ENCODE peak calls at places on chromosomes 13 and 19, in eight cellular contexts. Y is A673, C is heart right ventricle, I is gastrocnemius medialis, E is AG09309, F is IMR-90, J is GM12864, Q is left lung. L is an unnamed sample.

GRCh38 chr19:38634757-38635482 is 12.5 kb upstream of the ACTN4 start:
- DNase-seq in Y (peak), C (peak), I (no peak), E (no peak), F (peak), J (no peak), Q (peak), L (peak)

GRCh38 chr19:19420570-19421301 is 15.3 kb downstream of the GATAD2A start:
- DNase-seq in Y (peak), C (no peak), I (no peak), E (no peak), F (no peak), J (no peak), Q (no peak), L (no peak)

GRCh38 chr19:4300589-4300988 is 1.6 kb downstream of the TMIGD2 start:
- DNase-seq in Y (no peak), C (no peak), I (no peak), E (no peak), F (no peak), J (no peak), Q (no peak), L (no peak)

GRCh38 chr19:51025401-51025800 is 1.0 kb downstream of the KLK11 start:
- DNase-seq in Y (no peak), C (no peak), I (no peak), E (no peak), F (no peak), J (no peak), Q (no peak), L (no peak)

GRCh38 chr13:81458211-81458610 is 1117.3 kb upstream of the SPRY2 start:
- DNase-seq in Y (no peak), C (no peak), I (no peak), E (no peak), F (no peak), J (no peak), Q (no peak), L (no peak)

GRCh38 chr13:44879452-44880058 is 109.7 kb downstream of the NUFIP1 start:
- DNase-seq in Y (peak), C (no peak), I (no peak), E (no peak), F (peak), J (peak), Q (no peak), L (no peak)

GRCh38 chr19:31185261-31185660 is 164.0 kb downstream of the TSHZ3 start:
- DNase-seq in Y (peak), C (no peak), I (no peak), E (no peak), F (no peak), J (no peak), Q (no peak), L (no peak)

GRCh38 chr19:54287456-54287855 is 6.5 kb upstream of the LILRB2 start:
- DNase-seq in Y (no peak), C (no peak), I (no peak), E (peak), F (peak), J (no peak), Q (no peak), L (no peak)

GRCh38 chr19:4057913-4058695 is 8.6 kb downstream of the ZBTB7A start:
- DNase-seq in Y (peak), C (peak), I (peak), E (peak), F (peak), J (no peak), Q (peak), L (peak)

GRCh38 chr19:41753936-41754529 is 1.3 kb upstream of the CEACAM6 start:
- DNase-seq in Y (peak), C (peak), I (no peak), E (no peak), F (peak), J (no peak), Q (peak), L (no peak)

GRCh38 chr13:106524108-106524507 is 11.4 kb downstream of the EFNB2 start:
- DNase-seq in Y (no peak), C (no peak), I (no peak), E (no peak), F (no peak), J (no peak), Q (no peak), L (no peak)

GRCh38 chr19:49085868-49086232 is 599 bp downstream of the SNRNP70 start:
- DNase-seq in Y (no peak), C (no peak), I (no peak), E (no peak), F (no peak), J (no peak), Q (no peak), L (no peak)

GRCh38 chr19:39203372-39204341 is at the start of gene SYCN:
- DNase-seq in Y (no peak), C (no peak), I (no peak), E (no peak), F (no peak), J (no peak), Q (no peak), L (no peak)

GRCh38 chr13:42330991-42331390 is 59.0 kb downstream of the AKAP11 start:
- DNase-seq in Y (no peak), C (no peak), I (no peak), E (no peak), F (peak), J (no peak), Q (no peak), L (no peak)

GRCh38 chr13:27449936-27450828 is at the start of gene MTIF3:
- DNase-seq in Y (peak), C (peak), I (peak), E (peak), F (peak), J (peak), Q (peak), L (peak)

GRCh38 chr19:3766520-3766919 is 4.0 kb downstream of the MRPL54 start:
- DNase-seq in Y (no peak), C (no peak), I (no peak), E (no peak), F (no peak), J (no peak), Q (peak), L (no peak)

GRCh38 chr13:36219883-36220282 is 5.5 kb upstream of the SOHLH2 start:
- DNase-seq in Y (no peak), C (no peak), I (no peak), E (no peak), F (no peak), J (no peak), Q (no peak), L (no peak)

GRCh38 chr13:34116651-34117050 is 298.7 kb downstream of the RFC3 start:
- DNase-seq in Y (no peak), C (no peak), I (no peak), E (no peak), F (no peak), J (no peak), Q (no peak), L (no peak)

GRCh38 chr13:74979703-74980102 is 502.3 kb downstream of the TBC1D4 start:
- DNase-seq in Y (peak), C (no peak), I (no peak), E (no peak), F (no peak), J (no peak), Q (no peak), L (no peak)

GRCh38 chr19:49567722-49568454 is 12.5 kb downstream of the NOSIP start:
- DNase-seq in Y (no peak), C (no peak), I (no peak), E (no peak), F (no peak), J (no peak), Q (no peak), L (no peak)

GRCh38 chr13:95896302-95896701 is 156.9 kb downstream of the UGGT2 start:
- DNase-seq in Y (no peak), C (no peak), I (no peak), E (no peak), F (peak), J (no peak), Q (no peak), L (no peak)

GRCh38 chr13:96089749-96090239 is at the start of gene HS6ST3:
- DNase-seq in Y (peak), C (peak), I (peak), E (no peak), F (no peak), J (no peak), Q (peak), L (peak)

GRCh38 chr13:36454962-36455361 is 22.7 kb downstream of the CCNA1 start:
- DNase-seq in Y (peak), C (no peak), I (no peak), E (no peak), F (no peak), J (no peak), Q (no peak), L (no peak)

GRCh38 chr19:23799321-23799720 is 40.6 kb upstream of the ZNF681 start:
- DNase-seq in Y (no peak), C (no peak), I (no peak), E (no peak), F (no peak), J (no peak), Q (no peak), L (no peak)

GRCh38 chr13:36998624-36999041 is 507 bp downstream of the ALG5 start:
- DNase-seq in Y (no peak), C (peak), I (no peak), E (no peak), F (no peak), J (no peak), Q (peak), L (peak)

GRCh38 chr19:45474191-45474940 is 6.6 kb downstream of the FOSB start:
- DNase-seq in Y (no peak), C (no peak), I (no peak), E (no peak), F (peak), J (no peak), Q (no peak), L (no peak)

GRCh38 chr13:75250526-75251183 is 231.3 kb downstream of the TBC1D4 start:
- DNase-seq in Y (no peak), C (no peak), I (no peak), E (no peak), F (peak), J (no peak), Q (no peak), L (no peak)

GRCh38 chr19:41886761-41887710 is 4.1 kb downstream of the ARHGEF1 start:
- DNase-seq in Y (peak), C (no peak), I (no peak), E (no peak), F (no peak), J (no peak), Q (no peak), L (no peak)

GRCh38 chr13:44012910-44013309 is 133.2 kb downstream of the LACC1 start:
- DNase-seq in Y (no peak), C (no peak), I (no peak), E (no peak), F (no peak), J (no peak), Q (no peak), L (no peak)

GRCh38 chr13:33383724-33384577 is 98.4 kb upstream of the STARD13 start:
- DNase-seq in Y (no peak), C (no peak), I (no peak), E (no peak), F (no peak), J (no peak), Q (no peak), L (no peak)

GRCh38 chr13:113598481-113598880 is 13.9 kb downstream of the TFDP1 start:
- DNase-seq in Y (no peak), C (no peak), I (no peak), E (no peak), F (no peak), J (no peak), Q (peak), L (peak)

GRCh38 chr13:51844862-51845573 is at the start of gene TMEM272:
- DNase-seq in Y (peak), C (peak), I (no peak), E (no peak), F (peak), J (no peak), Q (no peak), L (no peak)

DNA sequence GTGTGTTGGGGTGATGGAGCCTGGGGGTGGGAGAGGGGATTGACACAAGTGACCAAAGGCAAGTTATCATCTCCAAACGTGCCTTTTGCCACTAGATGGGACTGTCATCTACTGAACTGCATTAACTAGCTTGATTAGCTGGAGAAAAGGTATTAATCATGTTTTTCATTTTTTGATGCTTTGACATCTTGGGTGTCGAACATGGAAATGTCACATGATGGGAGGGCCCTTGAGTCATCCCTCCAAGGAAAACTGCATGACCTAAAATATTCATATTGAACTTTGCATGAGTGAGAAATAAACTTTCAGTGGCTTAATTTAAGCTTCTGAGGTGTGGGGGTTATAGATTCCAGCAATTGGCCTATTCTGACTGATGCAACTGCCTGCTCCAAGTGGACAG is 73.3 kb downstream of the ALOX5AP start:
- DNase-seq in Y (no peak), C (no peak), I (no peak), E (no peak), F (no peak), J (no peak), Q (no peak), L (no peak)
- TF ChIP-seq CTCF in Y (no peak), C (no peak), I (no peak), E (peak), F (no peak), J (no peak), Q (no peak), L (no peak)

GRCh38 chr13:72050251-72050650 is 183.2 kb upstream of the DACH1 start:
- DNase-seq in Y (no peak), C (no peak), I (no peak), E (no peak), F (no peak), J (no peak), Q (no peak), L (no peak)
- H3K4me3 ChIP-seq in Y (no peak), C (no peak), I (no peak), E (no peak), F (no peak), J (no peak), Q (no peak), L (no peak)

GRCh38 chr13:98439896-98440295 is 137.0 kb downstream of the STK24 start:
- DNase-seq in Y (no peak), C (no peak), I (no peak), E (no peak), F (no peak), J (no peak), Q (no peak), L (no peak)
- TF ChIP-seq CTCF in Y (no peak), C (no peak), I (no peak), E (no peak), F (no peak), J (no peak), Q (no peak), L (no peak)

GRCh38 chr19:55655648-55656040 is 809 bp downstream of the U2AF2 start:
- DNase-seq in Y (no peak), C (no peak), I (no peak), E (no peak), F (no peak), J (no peak), Q (no peak), L (no peak)

GRCh38 chr19:55658846-55659459 is 4.1 kb downstream of the U2AF2 start:
- DNase-seq in Y (no peak), C (no peak), I (no peak), E (no peak), F (no peak), J (no peak), Q (no peak), L (no peak)

GRCh38 chr19:55654833-55655647 is at the start of gene U2AF2:
- DNase-seq in Y (peak), C (peak), I (peak), E (no peak), F (peak), J (peak), Q (peak), L (peak)

GRCh38 chr19:55656552-55656951 is 1.7 kb downstream of the U2AF2 start:
- DNase-seq in Y (no peak), C (no peak), I (no peak), E (no peak), F (no peak), J (no peak), Q (no peak), L (no peak)

GRCh38 chr19:55657004-55657747 is 2.3 kb downstream of the U2AF2 start:
- DNase-seq in Y (no peak), C (no peak), I (no peak), E (no peak), F (no peak), J (no peak), Q (peak), L (no peak)
- H3K4me3 ChIP-seq in Y (peak), C (peak), I (peak), E (peak), F (peak), J (peak), Q (peak), L (peak)

GRCh38 chr19:32339988-32340874 is 5.2 kb upstream of the ZNF507 start:
- DNase-seq in Y (peak), C (peak), I (peak), E (no peak), F (peak), J (no peak), Q (peak), L (peak)
- TF ChIP-seq CTCF in Y (peak), C (peak), I (peak), E (peak), F (peak), J (peak), Q (peak), L (peak)

GRCh38 chr19:2487090-2487489 is 11.2 kb downstream of the GADD45B start:
- DNase-seq in Y (no peak), C (no peak), I (no peak), E (no peak), F (no peak), J (no peak), Q (no peak), L (no peak)

GRCh38 chr19:2488405-2488941 is 12.5 kb downstream of the GADD45B start:
- DNase-seq in Y (no peak), C (no peak), I (no peak), E (no peak), F (no peak), J (no peak), Q (no peak), L (no peak)

GRCh38 chr19:2487780-2488330 is 11.9 kb downstream of the GADD45B start:
- DNase-seq in Y (no peak), C (no peak), I (no peak), E (no peak), F (no peak), J (no peak), Q (peak), L (peak)

GRCh38 chr19:2490659-2491058 is 14.7 kb downstream of the GADD45B start:
- DNase-seq in Y (no peak), C (no peak), I (no peak), E (no peak), F (no peak), J (no peak), Q (no peak), L (no peak)

DNA sequence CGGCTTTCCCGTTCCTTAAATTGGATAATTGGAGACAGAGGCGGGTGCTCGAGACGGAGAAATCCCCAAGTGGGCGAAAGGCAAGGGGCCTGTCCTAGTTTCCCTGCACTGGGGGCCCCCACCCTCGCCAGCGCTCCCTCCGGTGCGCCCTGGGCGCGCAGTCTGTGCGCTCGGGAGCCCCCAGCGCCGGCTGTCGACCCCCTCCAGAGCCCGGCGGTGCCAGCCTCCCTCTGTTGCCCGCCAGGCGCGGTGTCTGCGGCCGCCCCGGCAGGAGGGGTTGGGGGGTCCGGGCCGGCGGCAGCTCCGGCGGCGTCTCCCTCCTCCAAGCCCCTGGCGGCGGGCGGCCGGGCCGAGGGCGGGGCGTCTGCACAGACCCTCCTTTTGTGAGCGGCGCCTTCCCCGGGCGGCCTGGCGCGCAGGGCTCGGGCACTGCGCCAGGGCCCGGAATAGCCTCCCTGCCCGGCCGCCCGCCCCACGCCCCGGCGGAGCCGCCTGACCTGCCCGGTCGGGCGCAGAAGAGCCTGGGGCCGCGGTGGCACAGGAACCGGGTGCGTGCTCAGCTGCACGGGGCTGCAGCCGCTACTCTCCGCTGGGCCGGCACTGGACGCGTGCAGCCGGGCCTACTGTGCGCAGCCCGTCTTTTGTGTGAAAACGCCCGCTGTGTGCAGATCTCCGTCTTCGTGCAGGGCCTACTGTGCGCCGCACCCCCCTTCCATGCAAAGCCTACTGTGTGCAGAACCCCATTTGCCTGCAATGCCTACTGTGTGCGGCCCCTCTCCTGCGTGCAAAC is 13.2 kb downstream of the GADD45B start:
- DNase-seq in Y (peak), C (peak), I (peak), E (no peak), F (no peak), J (no peak), Q (no peak), L (no peak)
- H3K4me3 ChIP-seq in Y (peak), C (peak), I (peak), E (peak), F (peak), J (peak), Q (peak), L (peak)

DNA sequence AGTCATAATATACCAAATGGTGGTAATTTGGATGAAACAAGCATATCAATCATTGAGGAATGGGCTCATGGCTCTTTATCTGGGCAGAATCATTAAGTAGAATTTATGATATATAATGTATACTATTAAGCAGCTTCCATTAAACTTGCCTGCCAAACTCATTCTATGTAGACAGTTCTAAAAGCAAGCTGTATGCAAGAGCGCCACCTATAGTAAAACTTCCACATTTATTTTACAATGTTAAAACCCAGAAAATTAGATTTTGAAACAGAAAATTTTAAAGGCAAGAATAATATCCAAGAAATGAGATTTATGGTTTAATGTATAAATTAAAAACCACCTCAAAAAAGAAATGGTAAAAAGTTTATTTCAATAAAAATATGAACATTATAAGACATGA is 161.5 kb downstream of the MZT1 start:
- DNase-seq in Y (peak), C (no peak), I (no peak), E (no peak), F (peak), J (no peak), Q (no peak), L (no peak)
- TF ChIP-seq CTCF in Y (peak), C (peak), I (no peak), E (no peak), F (peak), J (peak), Q (peak), L (no peak)

GRCh38 chr13:109330941-109331340 is 455.4 kb downstream of the IRS2 start:
- DNase-seq in Y (no peak), C (no peak), I (no peak), E (no peak), F (peak), J (no peak), Q (no peak), L (no peak)
- H3K4me3 ChIP-seq in Y (no peak), C (no peak), I (no peak), E (no peak), F (no peak), J (no peak), Q (no peak), L (no peak)

DNA sequence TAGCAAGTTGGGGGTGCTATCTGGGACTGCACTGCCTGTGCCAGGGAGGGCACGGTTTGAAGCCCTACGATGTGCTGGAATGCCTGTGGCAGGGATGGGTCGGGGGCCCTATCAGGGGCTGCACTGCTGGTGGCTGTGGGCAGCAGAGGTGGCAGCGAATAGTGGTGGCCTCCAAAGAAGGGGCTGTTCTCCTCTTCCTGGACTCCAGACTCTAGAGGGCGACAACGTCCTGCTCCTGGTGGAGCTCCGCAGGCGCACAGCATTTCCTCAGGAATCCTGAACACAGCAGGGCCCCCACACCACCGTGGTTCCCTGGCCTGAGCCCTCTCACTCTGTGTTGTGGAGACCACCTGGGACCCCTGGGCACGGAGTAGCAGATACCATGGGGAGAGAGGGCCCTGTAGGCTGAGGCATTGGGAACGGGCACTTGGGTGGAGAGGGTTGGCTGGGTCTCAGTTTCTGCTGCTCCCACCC is 145.6 kb downstream of the TNFRSF19 start:
- DNase-seq in Y (peak), C (no peak), I (no peak), E (no peak), F (no peak), J (no peak), Q (no peak), L (no peak)
- TF ChIP-seq CTCF in Y (peak), C (peak), I (no peak), E (peak), F (peak), J (peak), Q (peak), L (no peak)